ENCODE peak calls at places on chromosomes 13 and 19, in seven cellular contexts. H is AG04449, E is AG09309, R is mammary epithelial cell, Q is cardiac fibroblast, O is thoracic aorta, A is choroid plexus epithelial cell. C is an unnamed sample.

GRCh38 chr13:41678320-41678719 is 221.0 kb downstream of the RGCC start:
- DNase-seq in Q (peak), O (no peak), E (peak), A (peak), R (no peak), H (no peak), C (peak)

GRCh38 chr19:49165111-49165750 is 7.6 kb downstream of the TRPM4 start:
- DNase-seq in R (no peak), O (no peak), E (no peak), A (peak), Q (no peak), H (no peak), C (no peak)

GRCh38 chr13:50543767-50544166 is 299.7 kb downstream of the DLEU7 start:
- DNase-seq in H (peak), A (peak), E (no peak), Q (peak), R (no peak), O (no peak), C (peak)

GRCh38 chr19:54616057-54616456 is 14.2 kb upstream of the LILRB1 start:
- DNase-seq in O (no peak), H (no peak), A (no peak), R (no peak), Q (no peak), E (no peak), C (no peak)

GRCh38 chr19:3184847-3185481 is 766 bp upstream of the NCLN start:
- DNase-seq in Q (peak), H (no peak), E (peak), A (peak), O (peak), R (no peak), C (no peak)

GRCh38 chr19:55156202-55157063 is 1.1 kb downstream of the TNNI3 start:
- DNase-seq in A (peak), H (no peak), Q (peak), E (no peak), O (no peak), R (peak), C (no peak)

GRCh38 chr19:14478113-14478545 is 3.0 kb upstream of the PTGER1 start:
- DNase-seq in Q (no peak), A (no peak), E (no peak), O (no peak), R (no peak), H (no peak), C (no peak)

GRCh38 chr13:76000131-76000530 is 364.0 kb downstream of the LMO7 start:
- DNase-seq in A (no peak), E (no peak), Q (no peak), O (no peak), R (no peak), H (no peak), C (no peak)

GRCh38 chr19:3692141-3693029 is 7.9 kb downstream of the PIP5K1C start:
- DNase-seq in E (no peak), O (no peak), A (no peak), H (no peak), R (no peak), Q (no peak), C (no peak)

GRCh38 chr13:114109646-114110045 is 22.8 kb downstream of the RASA3 start:
- DNase-seq in R (no peak), A (no peak), O (no peak), E (no peak), H (no peak), Q (no peak), C (no peak)

GRCh38 chr13:35499131-35500051 is 22.9 kb upstream of the MAB21L1 start:
- DNase-seq in A (no peak), R (no peak), O (no peak), Q (no peak), E (no peak), H (no peak), C (no peak)

GRCh38 chr13:25148005-25148798 is 23.9 kb downstream of the AMER2 start:
- DNase-seq in A (no peak), H (no peak), R (no peak), Q (no peak), O (no peak), E (no peak), C (no peak)

GRCh38 chr13:25153736-25154135 is 18.4 kb downstream of the AMER2 start:
- DNase-seq in E (no peak), A (no peak), H (no peak), Q (no peak), R (no peak), O (no peak), C (no peak)

GRCh38 chr13:25149670-25150069 is 22.4 kb downstream of the AMER2 start:
- DNase-seq in Q (no peak), A (no peak), R (no peak), O (no peak), H (no peak), E (no peak), C (no peak)

DNA sequence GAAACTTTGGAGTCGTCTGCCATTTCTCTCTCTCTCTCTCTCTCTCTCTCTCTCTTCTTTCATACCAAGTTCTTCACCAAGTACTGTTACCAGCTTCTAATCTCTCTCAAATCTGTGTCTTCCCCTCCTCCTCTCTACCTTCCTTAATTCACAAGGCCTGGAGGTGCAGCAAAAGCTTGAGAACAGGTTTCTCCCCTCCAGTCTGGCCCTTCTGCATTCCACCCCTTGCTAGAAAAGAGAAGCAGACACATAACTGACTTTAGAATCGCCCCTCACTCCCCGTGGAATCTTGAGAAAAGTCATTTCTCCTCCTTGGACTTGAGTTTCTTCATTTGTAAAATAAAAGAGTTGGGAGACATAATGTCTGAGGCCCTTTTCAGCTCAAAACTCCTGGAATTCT is 20.5 kb downstream of the AMER2 start:
- DNase-seq in O (no peak), Q (no peak), A (no peak), E (no peak), R (no peak), H (no peak), C (no peak)
- TF ChIP-seq CTCF in O (no peak), Q (no peak), A (no peak), E (no peak), R (no peak), H (no peak), C (no peak)

GRCh38 chr19:576768-577438 is 4.5 kb downstream of the BSG start:
- DNase-seq in R (no peak), H (no peak), E (no peak), Q (no peak), O (no peak), A (no peak), C (no peak)
- H3K4me3 ChIP-seq in R (no peak), H (no peak), E (no peak), Q (no peak), O (no peak), A (no peak), C (no peak)

GRCh38 chr19:973726-974563 is 10.2 kb upstream of the WDR18 start:
- DNase-seq in Q (no peak), O (no peak), H (no peak), A (no peak), R (no peak), E (no peak), C (no peak)

GRCh38 chr19:972281-972680 is 11.9 kb upstream of the WDR18 start:
- DNase-seq in H (no peak), A (no peak), O (no peak), Q (no peak), R (no peak), E (no peak), C (no peak)

GRCh38 chr19:971795-972194 is 12.3 kb upstream of the WDR18 start:
- DNase-seq in Q (no peak), O (no peak), E (no peak), H (no peak), A (no peak), R (no peak), C (no peak)

GRCh38 chr19:974564-975257 is 9.4 kb upstream of the WDR18 start:
- DNase-seq in H (no peak), A (no peak), E (no peak), R (no peak), Q (no peak), O (no peak), C (no peak)

DNA sequence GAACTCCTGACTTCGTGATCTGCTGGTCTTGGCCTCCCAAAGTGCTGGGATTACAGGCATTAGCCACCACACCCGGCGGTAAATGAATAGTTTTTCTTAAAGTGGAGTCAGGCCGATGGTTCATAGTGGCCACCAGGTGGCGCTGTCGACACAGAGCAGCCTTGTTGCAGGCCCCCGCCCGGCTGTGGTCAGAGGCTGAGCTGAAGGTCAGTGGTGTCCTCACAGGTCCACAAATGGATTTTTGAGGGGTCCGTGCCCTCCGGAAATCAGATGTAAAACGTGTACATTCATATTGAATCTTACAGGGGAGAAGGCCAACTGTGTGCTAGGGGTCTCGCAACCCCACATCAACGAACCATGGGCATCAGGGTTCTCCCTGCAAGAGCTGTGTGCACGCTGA is 13.4 kb upstream of the WDR18 start:
- DNase-seq in H (no peak), O (no peak), Q (no peak), R (no peak), A (peak), E (no peak), C (no peak)
- TF ChIP-seq CTCF in H (peak), O (peak), Q (peak), R (peak), A (peak), E (peak), C (peak)

GRCh38 chr13:87827479-87827878 is 156.3 kb downstream of the SLITRK5 start:
- DNase-seq in A (no peak), O (no peak), R (no peak), H (no peak), E (no peak), Q (no peak), C (peak)

GRCh38 chr13:87820221-87820620 is 149.1 kb downstream of the SLITRK5 start:
- DNase-seq in A (peak), Q (peak), E (no peak), R (no peak), O (no peak), H (no peak), C (peak)

GRCh38 chr13:87821512-87821911 is 150.3 kb downstream of the SLITRK5 start:
- DNase-seq in E (no peak), Q (no peak), A (no peak), O (no peak), H (no peak), R (no peak), C (peak)
- H3K4me3 ChIP-seq in E (no peak), Q (no peak), A (no peak), O (no peak), H (no peak), R (no peak), C (no peak)

GRCh38 chr13:44049546-44049945 is 169.8 kb downstream of the LACC1 start:
- DNase-seq in Q (no peak), A (no peak), R (no peak), H (no peak), E (no peak), O (no peak), C (no peak)

GRCh38 chr13:44050450-44051063 is 170.9 kb downstream of the LACC1 start:
- DNase-seq in E (no peak), R (peak), H (no peak), Q (peak), O (no peak), A (peak), C (peak)

GRCh38 chr13:44051405-44051804 is 171.7 kb downstream of the LACC1 start:
- DNase-seq in E (no peak), Q (no peak), O (no peak), A (no peak), R (no peak), H (no peak), C (no peak)

GRCh38 chr13:44046428-44046827 is 166.7 kb downstream of the LACC1 start:
- DNase-seq in Q (no peak), E (no peak), R (no peak), O (no peak), H (no peak), A (no peak), C (no peak)

GRCh38 chr13:44048326-44048725 is 168.6 kb downstream of the LACC1 start:
- DNase-seq in E (no peak), Q (peak), O (no peak), A (peak), H (no peak), R (no peak), C (no peak)
- TF ChIP-seq CTCF in E (peak), Q (peak), O (no peak), A (no peak), H (no peak), R (no peak), C (no peak)

GRCh38 chr13:36925603-36926002 is 5.6 kb upstream of the SMAD9 start:
- DNase-seq in Q (no peak), O (no peak), E (no peak), A (no peak), H (no peak), R (no peak), C (no peak)
- H3K4me3 ChIP-seq in Q (no peak), O (no peak), E (no peak), A (no peak), H (no peak), R (no peak), C (no peak)

GRCh38 chr19:8641908-8642547 is 11.6 kb downstream of the NFILZ start:
- DNase-seq in R (peak), H (no peak), E (no peak), O (no peak), A (peak), Q (peak), C (peak)
- TF ChIP-seq CTCF in R (peak), H (peak), E (peak), O (peak), A (peak), Q (peak), C (peak)

DNA sequence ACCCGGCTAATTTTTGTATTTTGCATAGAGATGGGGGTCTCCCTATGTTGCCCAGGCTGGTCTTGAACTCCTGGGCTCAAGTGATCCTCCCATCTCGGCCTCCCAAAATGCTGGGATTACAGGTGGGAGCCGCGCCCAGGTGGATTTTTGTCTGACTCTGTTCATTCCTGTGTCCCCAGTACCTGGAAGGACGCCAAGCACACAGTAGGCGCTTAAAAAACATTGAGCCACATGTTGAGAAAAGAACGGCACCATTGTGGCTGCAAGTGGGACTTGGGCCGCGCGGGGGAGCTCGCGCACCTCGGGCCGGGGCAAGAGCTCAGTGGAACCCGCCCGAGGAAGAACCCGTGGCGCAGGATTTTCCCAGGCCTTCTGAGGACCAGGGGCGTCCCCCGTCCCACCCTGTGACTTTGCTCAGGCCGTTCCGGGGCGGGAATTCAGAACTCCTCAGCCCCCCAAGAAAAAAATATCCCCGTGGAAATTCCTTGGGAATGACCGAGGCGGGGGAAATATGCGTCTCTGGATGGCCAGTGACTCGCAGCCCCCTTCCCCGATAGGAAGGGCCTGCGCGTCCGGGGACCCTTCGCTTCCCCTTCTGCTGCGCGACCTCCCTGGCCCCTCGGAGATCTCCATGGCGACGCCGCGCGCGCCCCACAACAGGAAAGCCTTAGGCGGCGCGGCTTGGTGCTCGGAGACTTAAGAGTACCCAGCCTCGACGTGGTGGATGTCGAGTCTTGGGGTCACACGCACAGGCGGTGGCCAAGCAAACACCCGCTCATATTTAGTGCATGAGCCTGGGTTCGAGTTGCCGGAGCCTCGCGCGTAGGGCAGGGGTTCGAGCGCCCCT is 1.4 kb upstream of the ICAM1 start:
- DNase-seq in O (no peak), E (no peak), A (peak), Q (peak), H (no peak), R (peak), C (peak)
- H3K4me3 ChIP-seq in O (peak), E (peak), A (peak), Q (no peak), H (peak), R (no peak), C (peak)

GRCh38 chr13:67515895-67516294 is 285.8 kb upstream of the PCDH9 start:
- DNase-seq in R (no peak), H (no peak), Q (peak), A (peak), O (no peak), E (no peak), C (peak)

GRCh38 chr13:67518785-67519184 is 288.6 kb upstream of the PCDH9 start:
- DNase-seq in R (no peak), O (no peak), E (no peak), H (no peak), Q (no peak), A (peak), C (peak)

DNA sequence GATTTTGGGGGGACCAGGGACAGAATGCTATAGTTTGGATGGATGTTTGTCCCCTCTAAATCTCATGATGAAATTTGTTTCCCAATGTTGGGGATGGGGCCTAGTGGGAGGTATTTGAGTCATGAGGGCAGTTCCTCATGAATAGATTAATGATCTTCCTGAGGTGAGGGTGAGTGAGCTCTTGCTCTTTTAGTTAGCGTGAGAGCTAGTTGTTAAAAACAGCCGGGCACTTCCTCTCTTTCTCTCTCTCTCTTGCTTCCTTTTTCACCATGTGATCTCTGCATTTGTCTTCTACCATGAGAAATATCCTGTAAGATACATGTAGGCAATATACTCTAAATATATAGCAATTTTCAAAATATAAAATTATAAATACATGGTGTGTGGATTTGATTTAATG is 290.8 kb upstream of the PCDH9 start:
- DNase-seq in A (no peak), O (no peak), E (no peak), H (no peak), R (no peak), Q (no peak), C (no peak)
- TF ChIP-seq CTCF in A (no peak), O (no peak), E (no peak), H (no peak), R (no peak), Q (no peak), C (no peak)

GRCh38 chr19:11370744-11371143 is 3.7 kb upstream of the SWSAP1 start:
- DNase-seq in H (no peak), O (no peak), A (no peak), Q (no peak), E (no peak), R (no peak), C (no peak)

GRCh38 chr19:11374449-11375142 is at the start of gene SWSAP1:
- DNase-seq in E (peak), A (peak), H (peak), O (peak), Q (peak), R (peak), C (peak)

GRCh38 chr19:11373885-11374448 is 499 bp upstream of the SWSAP1 start:
- DNase-seq in Q (no peak), E (no peak), H (no peak), O (no peak), A (no peak), R (no peak), C (no peak)

GRCh38 chr19:11375143-11375948 is 880 bp downstream of the SWSAP1 start:
- DNase-seq in A (no peak), R (no peak), O (no peak), E (no peak), H (no peak), Q (no peak), C (no peak)

GRCh38 chr19:11373166-11373884 is 1.1 kb upstream of the SWSAP1 start:
- DNase-seq in H (no peak), Q (peak), O (no peak), E (no peak), A (peak), R (no peak), C (no peak)
- H3K4me3 ChIP-seq in H (no peak), Q (no peak), O (no peak), E (no peak), A (no peak), R (no peak), C (no peak)